ENCODE peak calls at places on chromosomes 2 and 18, in ten cellular contexts. J is mesothelial cell of epicardium; W is chondrocyte; Z is heart right ventricle; C is A549; H is stimulated activated CD8-positive, alpha-beta memory T cell treated with anti-CD3 and anti-CD28 coated beads, Interleukin-15, amount 100 ng/mL, for 1 hour; M is tibial artery; G is non-pigmented ciliary epithelial cell; N is fibroblast of pulmonary artery; I is foreskin fibroblast. R is an unnamed sample.

GRCh38 chr2:205748660-205749059 is 66.4 kb downstream of the NRP2 start:
- DNase-seq in G (no peak), H (no peak), W (no peak), M (no peak), Z (no peak), J (no peak), N (no peak), C (peak), I (no peak), R (no peak)

GRCh38 chr2:213149332-213149875 is 2.0 kb downstream of the IKZF2 start:
- DNase-seq in Z (no peak), G (no peak), M (no peak), C (no peak), N (peak), W (no peak), H (no peak), I (no peak), J (no peak), R (no peak)

GRCh38 chr2:102235491-102235890 is 48.7 kb downstream of the IL1RL2 start:
- DNase-seq in J (no peak), W (no peak), M (no peak), G (no peak), Z (no peak), I (no peak), H (no peak), N (peak), C (no peak), R (no peak)

GRCh38 chr18:34870916-34871315 is 160.8 kb downstream of the DTNA start:
- DNase-seq in J (no peak), I (no peak), C (no peak), N (no peak), H (no peak), Z (no peak), G (no peak), W (no peak), M (no peak), R (no peak)

GRCh38 chr2:11930211-11930761 is 183.9 kb downstream of the LPIN1 start:
- DNase-seq in M (no peak), Z (no peak), C (no peak), I (no peak), H (no peak), N (peak), W (no peak), G (no peak), J (no peak), R (no peak)

GRCh38 chr18:78571831-78572347 is 407.7 kb upstream of the SALL3 start:
- DNase-seq in N (no peak), C (no peak), Z (no peak), I (no peak), J (no peak), W (no peak), M (no peak), H (no peak), G (no peak), R (no peak)

GRCh38 chr2:9657083-9657482 is 26.3 kb upstream of the YWHAQ start:
- DNase-seq in Z (no peak), W (no peak), C (no peak), G (no peak), J (no peak), N (no peak), H (no peak), I (no peak), M (no peak), R (no peak)

GRCh38 chr2:224024270-224024669 is 14.8 kb downstream of the SERPINE2 start:
- DNase-seq in W (no peak), Z (no peak), N (no peak), C (no peak), G (no peak), H (no peak), I (no peak), M (no peak), J (no peak), R (no peak)

GRCh38 chr2:104638795-104639194 is 215.1 kb upstream of the POU3F3 start:
- DNase-seq in C (no peak), N (no peak), H (no peak), G (no peak), M (no peak), Z (no peak), I (no peak), W (no peak), J (no peak), R (no peak)

GRCh38 chr2:120842456-120843439 is 107.1 kb downstream of the GLI2 start:
- DNase-seq in H (no peak), J (no peak), N (peak), M (no peak), I (peak), W (peak), Z (no peak), C (no peak), G (no peak), R (no peak)

GRCh38 chr2:69291004-69291650 is 95.9 kb downstream of the GFPT1 start:
- DNase-seq in G (no peak), Z (no peak), H (no peak), N (peak), M (no peak), J (no peak), I (no peak), W (no peak), C (no peak), R (no peak)

R was measured in Right ventricle myocardium inferior.